ENCODE peak calls at places on chromosomes 1 and 21, in four cellular contexts. T, A, J and R are unnamed samples.
A peak's percentile ranks its signal among the peaks of the same experiment; 100 is the strongest.

GRCh38 chr1:197066719-197067456 is at the start of gene F13B:
- DNase-seq in T (no peak), A (peak; percentile 15), J (no peak), R (no peak)

GRCh38 chr1:27577504-27578188 is 26.3 kb downstream of the AHDC1 start:
- DNase-seq in T (no peak), A (no peak), J (no peak), R (no peak)

GRCh38 chr1:233033366-233033765 is 83.0 kb downstream of the NTPCR start:
- DNase-seq in T (no peak), A (no peak), J (no peak), R (no peak)

GRCh38 chr1:153945795-153946621 is 510 bp downstream of the DENND4B start:
- DNase-seq in T (no peak), A (no peak), J (peak; percentile 76), R (no peak)

GRCh38 chr1:112743174-112744018 is 28.3 kb upstream of the PPM1J start:
- DNase-seq in T (no peak), A (no peak), J (no peak), R (no peak)

GRCh38 chr1:93556291-93556690 is 108.4 kb downstream of the FNBP1L start:
- DNase-seq in T (no peak), A (no peak), J (no peak), R (no peak)

GRCh38 chr1:204110894-204111633 is 38.1 kb downstream of the SOX13 start:
- DNase-seq in T (no peak), A (no peak), J (no peak), R (no peak)

GRCh38 chr21:42846221-42846620 is 33.1 kb downstream of the WDR4 start:
- DNase-seq in T (no peak), A (no peak), J (no peak), R (no peak)

GRCh38 chr1:115301438-115302020 is 36.5 kb downstream of the NGF start:
- DNase-seq in T (no peak), A (no peak), J (no peak), R (no peak)

GRCh38 chr1:45971335-45971734 is 161.1 kb downstream of the PIK3R3 start:
- DNase-seq in T (no peak), A (no peak), J (no peak), R (no peak)

GRCh38 chr1:37793773-37794371 is at the start of gene MANEAL:
- DNase-seq in T (peak; percentile 33), A (no peak), J (peak; percentile 73), R (no peak)

GRCh38 chr1:186482661-186483255 is 21.8 kb upstream of the PDC start:
- DNase-seq in T (peak; percentile 59), A (peak; percentile 47), J (peak; percentile 56), R (peak; percentile 51)

GRCh38 chr1:180040034-180040433 is 85.4 kb downstream of the CEP350 start:
- DNase-seq in T (peak; percentile 0), A (no peak), J (no peak), R (peak; percentile 12)

GRCh38 chr1:14017531-14017961 is 317.6 kb downstream of the PRDM2 start:
- DNase-seq in T (no peak), A (no peak), J (no peak), R (no peak)

GRCh38 chr1:175278729-175279128 is 86.2 kb upstream of the KIAA0040 start:
- DNase-seq in T (no peak), A (no peak), J (no peak), R (no peak)

GRCh38 chr1:226121587-226122400 is 59.3 kb downstream of the H3-3A start:
- DNase-seq in T (no peak), A (peak; percentile 49), J (peak; percentile 96), R (no peak)

GRCh38 chr1:162276493-162276892 is 100.2 kb downstream of the SPATA46 start:
- DNase-seq in T (peak; percentile 26), A (peak; percentile 50), J (peak; percentile 34), R (peak; percentile 10)

GRCh38 chr1:241276391-241276790 is 80.6 kb downstream of the RGS7 start:
- DNase-seq in T (no peak), A (no peak), J (no peak), R (no peak)

GRCh38 chr1:220298470-220298869 is 26.2 kb upstream of the RAB3GAP2 start:
- DNase-seq in T (no peak), A (no peak), J (no peak), R (no peak)

GRCh38 chr1:68321084-68321685 is 88.9 kb upstream of the WLS start:
- DNase-seq in T (no peak), A (peak; percentile 50), J (peak; percentile 35), R (no peak)

GRCh38 chr1:65069186-65069585 is 78.8 kb upstream of the AK4 start:
- DNase-seq in T (no peak), A (no peak), J (no peak), R (no peak)

GRCh38 chr1:61962631-61963030 is 220.4 kb downstream of the PATJ start:
- DNase-seq in T (no peak), A (no peak), J (no peak), R (no peak)

GRCh38 chr21:32611471-32611997 is 643 bp downstream of the CFAP298 start:
- DNase-seq in T (no peak), A (no peak), J (peak; percentile 64), R (no peak)

GRCh38 chr1:10292188-10292587 is 81.8 kb downstream of the KIF1B start:
- DNase-seq in T (no peak), A (no peak), J (no peak), R (no peak)

GRCh38 chr1:109762821-109763645 is 690 bp downstream of the EPS8L3 start:
- DNase-seq in T (no peak), A (no peak), J (peak; percentile 54), R (no peak)

GRCh38 chr1:201708085-201708512 is 120.9 kb upstream of the IPO9 start:
- DNase-seq in T (no peak), A (no peak), J (no peak), R (no peak)

GRCh38 chr21:31284797-31285397 is 59.2 kb downstream of the TIAM1 start:
- DNase-seq in T (peak; percentile 58), A (no peak), J (no peak), R (no peak)

GRCh38 chr1:111366256-111366655 is 61.3 kb downstream of the OVGP1 start:
- DNase-seq in T (no peak), A (no peak), J (no peak), R (no peak)

GRCh38 chr1:115840615-115841460 is at the start of gene NHLH2:
- DNase-seq in T (no peak), A (no peak), J (no peak), R (no peak)

GRCh38 chr1:180507826-180508724 is 5.7 kb upstream of the ACBD6 start:
- DNase-seq in T (no peak), A (no peak), J (peak; percentile 55), R (no peak)

GRCh38 chr1:41109316-41110263 is 88.1 kb upstream of the SLFNL1 start:
- DNase-seq in T (peak; percentile 75), A (peak; percentile 66), J (peak; percentile 71), R (peak; percentile 60)

GRCh38 chr1:27430903-27431653 is 38.7 kb downstream of the GPR3 start:
- DNase-seq in T (no peak), A (no peak), J (peak; percentile 24), R (no peak)

DNA sequence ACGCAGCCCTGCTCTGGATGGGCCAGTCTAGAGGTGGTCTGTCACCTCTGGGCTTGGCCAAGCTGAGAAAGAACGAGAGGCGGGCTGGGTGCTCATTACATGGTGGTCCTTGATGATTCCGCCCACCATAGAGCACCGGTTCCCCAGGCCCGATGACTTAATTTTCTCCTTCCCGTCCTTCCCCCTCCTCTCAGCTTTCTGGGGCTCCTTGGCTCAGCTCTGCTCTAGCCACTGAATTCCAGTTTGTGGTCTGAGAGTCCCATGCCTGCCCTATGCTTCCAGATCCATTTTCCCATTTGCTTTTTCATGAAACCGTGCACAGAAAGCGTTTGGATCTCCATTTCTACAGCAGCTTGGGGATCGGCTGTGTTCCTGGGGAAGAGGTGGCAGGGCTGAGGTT is 318.5 kb upstream of the C1orf174 start:
- DNase-seq in T (no peak), A (no peak), J (no peak), R (no peak)
- H3K27me3 ChIP-seq in T (peaks cover 2% of the 10 kb centered on the region), A (peaks cover 2% of the 10 kb centered on the region), J (peaks cover 2% of the 10 kb centered on the region), R (no peaks in the 10 kb centered on the region)

DNA sequence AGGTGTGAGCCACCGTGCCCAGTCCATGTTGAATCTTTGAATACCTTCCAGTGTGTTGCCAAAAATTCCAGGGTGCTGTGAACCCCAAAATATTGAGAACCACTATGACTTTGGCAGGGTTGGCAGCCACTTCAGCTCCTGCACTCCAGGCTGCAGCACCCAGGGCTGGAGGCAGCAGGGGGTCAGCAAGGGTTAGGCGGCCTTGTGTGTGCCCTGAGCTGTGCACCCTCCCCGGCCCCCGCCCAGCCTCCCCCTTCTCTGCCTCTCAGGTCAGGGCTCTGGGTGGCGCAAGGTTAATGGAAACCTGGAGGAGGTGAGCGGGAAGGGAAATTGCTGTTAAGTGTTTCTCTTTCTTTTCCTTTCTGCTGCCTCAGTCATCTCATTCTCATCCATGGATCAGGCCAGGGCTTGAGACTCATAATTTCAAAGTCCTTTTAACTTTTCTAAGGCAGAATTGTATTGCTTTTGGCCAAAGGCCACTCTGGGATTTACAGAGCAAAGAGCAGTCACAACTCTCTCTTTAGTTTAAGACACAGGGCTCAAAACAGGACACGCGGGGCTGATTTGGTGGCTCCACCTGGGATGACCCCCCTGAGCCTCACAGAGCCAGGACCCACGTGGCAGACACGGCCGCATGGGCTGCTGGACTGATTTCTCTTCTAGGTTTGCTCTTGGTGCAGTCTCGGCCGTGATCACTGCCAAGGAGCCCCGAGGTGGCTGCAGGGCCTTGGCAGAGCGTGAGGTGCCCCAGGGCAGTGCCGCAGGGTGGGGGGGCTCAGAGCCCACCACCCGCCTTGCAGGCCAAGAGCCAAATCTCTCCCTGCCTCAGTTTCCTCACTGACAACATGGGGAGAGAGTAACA is 212.4 kb downstream of the PTPRU start:
- DNase-seq in T (no peak), A (no peak), J (no peak), R (no peak)
- TF ChIP-seq TCF7L2 in T (no peak), A (no peak), J (no peak), R (no peak)

GRCh38 chr1:39094685-39095084 is 68.5 kb downstream of the NDUFS5 start:
- DNase-seq in T (no peak), A (no peak), J (no peak), R (no peak)

GRCh38 chr1:39103321-39104157 is 77.4 kb downstream of the NDUFS5 start:
- DNase-seq in T (no peak), A (no peak), J (no peak), R (no peak)

GRCh38 chr1:39104158-39105060 is 78.3 kb downstream of the NDUFS5 start:
- DNase-seq in T (no peak), A (no peak), J (no peak), R (no peak)

GRCh38 chr1:39102537-39103320 is 76.6 kb downstream of the NDUFS5 start:
- DNase-seq in T (peak; percentile 50), A (peak; percentile 53), J (peak; percentile 77), R (no peak)

DNA sequence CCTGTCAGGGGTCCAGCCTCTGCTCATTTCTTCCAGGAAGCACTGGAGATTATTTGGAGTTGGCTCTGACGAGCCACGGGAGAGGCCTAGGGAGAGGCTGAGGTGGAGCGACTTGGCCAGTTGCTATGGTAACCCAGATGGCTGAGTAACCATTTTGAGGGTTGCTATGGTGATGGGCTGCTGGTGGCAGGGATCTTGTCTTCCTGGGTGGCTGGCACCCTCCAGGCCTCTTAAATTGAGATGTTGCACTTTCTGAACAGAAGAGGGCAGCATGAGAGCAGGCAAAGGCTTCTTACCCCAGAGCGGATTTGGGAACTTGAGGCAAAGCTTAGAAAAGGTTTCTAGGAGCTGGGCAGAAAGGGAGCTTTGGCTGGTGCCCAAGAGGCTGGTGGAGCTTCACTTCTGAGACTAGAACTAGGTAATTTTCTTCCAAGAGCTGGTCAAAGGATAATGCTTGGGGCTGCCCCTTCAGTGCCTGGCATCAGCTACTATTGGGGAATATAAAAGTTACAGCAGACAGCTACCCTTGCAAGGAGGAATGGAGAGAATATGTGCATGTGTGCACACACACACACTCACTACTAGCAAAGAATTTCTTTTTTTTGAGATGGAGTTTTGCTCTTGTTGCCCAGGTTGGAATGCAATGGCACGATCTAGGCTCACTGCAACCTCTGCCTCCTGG is 72.6 kb downstream of the NDUFS5 start:
- DNase-seq in T (peak; percentile 95), A (peak; percentile 65), J (peak; percentile 83), R (no peak)
- TF ChIP-seq POLR2AphosphoS5 in T (no peak), A (no peak), J (no peak), R (no peak)

GRCh38 chr1:47992720-47993119 is 4.5 kb downstream of the TRABD2B start:
- DNase-seq in T (no peak), A (no peak), J (no peak), R (no peak)
- H3K27me3 ChIP-seq in T (no peaks in the 10 kb centered on the region), A (peaks cover 63% of the 10 kb centered on the region), J (peaks cover 25% of the 10 kb centered on the region), R (peaks cover 31% of the 10 kb centered on the region)